ENCODE peak calls at places on chromosome 6, in five cellular contexts. S, Y, T, U and P are unnamed samples.

GRCh38 chr6:100184473-100184872 is 190.4 kb upstream of the MCHR2 start:
- DNase-seq in S (no peak), Y (no peak), T (no peak), U (no peak), P (no peak)

GRCh38 chr6:143061597-143062385 is 1.1 kb downstream of the AIG1 start:
- DNase-seq in S (no peak), Y (no peak), T (no peak), U (no peak), P (peak)

GRCh38 chr6:56657364-56657763 is 14.7 kb upstream of the DST start:
- DNase-seq in S (no peak), Y (no peak), T (no peak), U (no peak), P (no peak)

GRCh38 chr6:21522773-21523490 is 70.6 kb upstream of the SOX4 start:
- DNase-seq in S (no peak), Y (no peak), T (no peak), U (no peak), P (no peak)

GRCh38 chr6:102928109-102928508 is 1534.6 kb downstream of the GRIK2 start:
- DNase-seq in S (no peak), Y (no peak), T (no peak), U (no peak), P (no peak)

GRCh38 chr6:35067234-35067633 is 73.9 kb downstream of the TCP11 start:
- DNase-seq in S (no peak), Y (peak), T (no peak), U (no peak), P (no peak)

GRCh38 chr6:90285611-90286381 is 10.8 kb downstream of the BACH2 start:
- DNase-seq in S (peak), Y (peak), T (peak), U (peak), P (peak)

GRCh38 chr6:117605169-117605826 is 3.0 kb upstream of the GOPC start:
- DNase-seq in S (peak), Y (no peak), T (peak), U (peak), P (peak)

GRCh38 chr6:42021847-42022754 is 28.2 kb upstream of the TAF8 start:
- DNase-seq in S (no peak), Y (no peak), T (no peak), U (no peak), P (peak)

GRCh38 chr6:43630980-43631619 is 2.0 kb upstream of the GTPBP2 start:
- DNase-seq in S (no peak), Y (no peak), T (no peak), U (no peak), P (no peak)

GRCh38 chr6:85193339-85193738 is 256.5 kb upstream of the NT5E start:
- DNase-seq in S (no peak), Y (no peak), T (no peak), U (no peak), P (no peak)

GRCh38 chr6:35737413-35738211 is 780 bp downstream of the ARMC12 start:
- DNase-seq in S (no peak), Y (peak), T (peak), U (no peak), P (peak)

GRCh38 chr6:117143647-117144046 is 121.7 kb upstream of the VGLL2 start:
- DNase-seq in S (no peak), Y (no peak), T (no peak), U (no peak), P (no peak)

GRCh38 chr6:134035823-134036296 is 16.6 kb downstream of the SLC2A12 start:
- DNase-seq in S (no peak), Y (no peak), T (peak), U (no peak), P (peak)

GRCh38 chr6:76418657-76419217 is 346.3 kb upstream of the IMPG1 start:
- DNase-seq in S (no peak), Y (no peak), T (peak), U (no peak), P (no peak)

GRCh38 chr6:113829702-113830058 is 27.5 kb upstream of the MARCKS start:
- DNase-seq in S (no peak), Y (no peak), T (peak), U (no peak), P (peak)

GRCh38 chr6:116764961-116765841 is at the start of gene FAM162B:
- DNase-seq in S (peak), Y (peak), T (peak), U (peak), P (no peak)

DNA sequence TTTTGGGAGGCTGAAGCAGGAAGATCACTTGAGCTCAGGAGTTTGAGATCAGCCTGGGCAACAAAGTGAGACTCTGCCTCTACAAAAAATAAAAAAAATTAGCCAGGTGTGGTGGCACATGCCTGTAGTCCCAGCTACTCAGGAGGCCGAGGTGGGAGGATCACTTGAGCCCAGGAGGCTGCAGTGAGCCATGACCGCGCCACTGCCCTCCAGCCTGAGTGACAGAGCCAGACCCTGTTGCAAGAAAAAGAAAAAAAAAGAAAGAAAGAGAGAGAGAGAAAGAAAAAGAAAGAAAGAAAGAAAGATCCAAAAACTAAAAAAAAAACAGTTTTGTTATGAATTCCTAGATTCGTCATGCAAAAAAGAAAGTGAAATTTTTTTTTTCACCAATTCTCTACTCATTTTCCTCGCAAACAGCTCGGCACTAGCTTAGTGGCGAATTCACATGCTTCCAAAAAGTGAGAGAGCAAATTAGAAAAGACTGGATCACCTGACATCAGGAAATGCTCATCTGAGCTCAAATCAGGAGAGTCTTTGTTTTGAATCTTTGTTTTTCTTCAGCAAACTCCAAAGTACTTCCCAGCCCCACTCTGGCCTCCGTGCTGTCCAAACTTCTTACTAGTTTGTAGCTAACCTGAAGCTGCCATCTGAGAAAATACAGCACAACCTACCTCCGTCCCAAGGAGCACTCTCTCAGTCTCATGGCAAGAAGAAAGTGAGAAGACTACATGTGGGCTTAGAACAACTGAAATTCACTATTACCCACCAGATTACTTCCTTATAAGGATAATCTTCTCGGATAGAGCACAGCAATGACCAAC is 27.0 kb downstream of the IPCEF1 start:
- DNase-seq in S (no peak), Y (no peak), T (no peak), U (no peak), P (peak)
- H3K4me3 ChIP-seq in S (no peak), Y (no peak), T (no peak), U (peak), P (no peak)

DNA sequence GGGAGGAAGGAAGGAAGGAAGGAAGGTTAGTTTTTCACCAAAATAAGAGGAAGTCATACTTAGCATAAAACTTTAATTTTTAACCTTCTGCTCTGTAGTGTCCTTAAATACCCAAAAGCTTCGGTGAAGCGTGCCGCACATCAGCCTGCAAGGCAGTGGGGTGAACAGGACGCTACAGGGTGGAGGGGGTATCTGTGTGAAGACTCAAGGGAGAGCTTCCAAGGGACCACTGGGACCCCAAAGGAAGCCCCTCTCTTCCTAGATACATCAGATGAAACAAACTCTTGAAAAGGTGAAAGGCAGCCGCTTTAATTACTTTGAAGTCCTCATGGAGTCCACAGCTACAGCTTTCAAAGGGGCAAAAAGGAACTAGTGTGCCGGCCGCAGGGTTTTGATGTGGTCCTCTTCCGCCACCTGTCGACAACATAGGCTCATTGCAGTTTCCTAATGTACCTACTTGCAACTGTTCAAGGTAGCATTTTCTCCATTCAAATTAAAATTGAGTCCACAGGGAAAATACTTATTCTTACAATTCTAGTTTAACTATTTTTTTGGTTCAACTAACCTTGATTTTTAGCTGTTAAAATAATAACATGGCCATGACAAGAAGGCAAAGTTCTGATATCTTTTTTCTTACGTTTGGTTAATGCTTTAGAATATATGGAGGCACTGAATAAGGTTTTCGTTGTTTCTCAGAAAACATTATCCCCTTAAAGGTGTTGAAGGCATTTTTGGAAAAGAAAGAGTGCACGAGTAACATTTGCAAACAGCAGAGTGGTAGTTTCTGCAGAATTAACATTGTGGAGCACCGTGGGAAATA is 135.0 kb upstream of the RIPOR2 start:
- DNase-seq in S (peak), Y (peak), T (peak), U (peak), P (peak)
- H3K4me3 ChIP-seq in S (no peak), Y (no peak), T (no peak), U (no peak), P (no peak)

DNA sequence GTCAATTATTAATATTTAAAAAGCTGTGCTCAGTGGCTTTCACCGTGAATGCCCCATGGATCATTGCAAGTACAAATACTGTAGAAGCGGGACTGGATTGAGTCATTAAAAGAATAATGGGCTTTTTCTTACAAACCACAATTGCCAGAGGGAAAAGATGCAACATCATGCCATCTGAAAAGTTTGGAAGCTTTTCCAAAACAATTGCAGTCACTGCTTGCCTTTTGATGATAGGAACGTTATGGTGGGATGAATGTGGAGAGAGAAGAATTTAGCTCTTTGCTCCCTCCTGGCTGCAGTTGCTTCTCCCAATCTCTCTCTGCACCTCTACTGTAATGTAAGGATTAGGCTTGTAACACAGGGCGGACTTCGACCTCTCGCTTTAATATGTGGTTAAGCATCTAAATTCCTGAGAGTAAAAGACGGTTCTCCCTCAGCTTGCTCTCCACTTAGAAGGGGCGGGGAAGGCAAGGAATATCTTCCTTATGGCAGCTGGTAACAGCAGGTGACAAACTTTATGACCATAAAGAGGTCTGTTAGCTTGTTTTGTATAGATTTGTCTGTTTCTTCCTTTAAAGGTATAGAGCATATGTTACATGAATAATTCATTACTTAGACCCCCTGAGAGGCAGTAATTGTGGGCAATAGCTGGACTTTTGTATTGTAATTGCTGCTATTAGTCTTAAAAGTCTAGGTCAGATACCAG is 376.1 kb downstream of the UTRN start:
- DNase-seq in S (no peak), Y (no peak), T (no peak), U (no peak), P (peak)
- H3K4me3 ChIP-seq in S (no peak), Y (no peak), T (no peak), U (no peak), P (no peak)

GRCh38 chr6:52964318-52964717 is 30.8 kb downstream of the GSTA4 start:
- DNase-seq in S (no peak), Y (no peak), T (no peak), U (no peak), P (no peak)
- H3K4me3 ChIP-seq in S (no peak), Y (no peak), T (no peak), U (no peak), P (no peak)

GRCh38 chr6:10556496-10557391 is 35.6 kb downstream of the GCNT2 start:
- DNase-seq in S (no peak), Y (no peak), T (no peak), U (no peak), P (no peak)
- H3K4me3 ChIP-seq in S (no peak), Y (peak), T (no peak), U (no peak), P (no peak)

GRCh38 chr6:112575309-112575834 is 228.2 kb downstream of the RFPL4B start:
- DNase-seq in S (no peak), Y (no peak), T (no peak), U (no peak), P (no peak)

GRCh38 chr6:112571486-112571885 is 224.4 kb downstream of the RFPL4B start:
- DNase-seq in S (no peak), Y (peak), T (peak), U (no peak), P (peak)

GRCh38 chr6:112571886-112572285 is 224.8 kb downstream of the RFPL4B start:
- DNase-seq in S (no peak), Y (no peak), T (peak), U (no peak), P (peak)

GRCh38 chr6:112576421-112576820 is 229.3 kb downstream of the RFPL4B start:
- DNase-seq in S (no peak), Y (no peak), T (no peak), U (no peak), P (no peak)

DNA sequence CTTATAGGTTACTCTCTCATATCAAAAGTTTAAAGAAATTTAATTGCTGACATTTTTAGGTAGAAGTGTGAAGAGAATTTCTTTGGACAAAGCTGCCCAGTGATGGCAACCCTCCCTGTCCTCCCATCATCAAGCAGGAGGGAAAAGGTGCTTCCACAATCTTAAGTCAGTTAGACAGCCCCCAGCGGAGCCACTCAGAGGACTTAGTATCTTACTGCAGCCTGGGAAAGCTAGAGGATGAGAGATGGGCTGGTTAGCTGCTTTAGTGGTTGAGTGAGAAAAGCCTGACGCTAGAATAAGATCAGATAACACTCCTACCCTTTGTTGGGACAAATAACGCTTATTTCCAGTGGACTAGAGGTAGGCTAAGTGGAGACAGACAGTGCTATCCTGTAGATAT is 227.1 kb downstream of the RFPL4B start:
- DNase-seq in S (no peak), Y (no peak), T (no peak), U (no peak), P (no peak)
- H3K4me3 ChIP-seq in S (no peak), Y (no peak), T (no peak), U (no peak), P (no peak)